ENCODE peak calls at places on chromosomes 6 and 20, in seven cellular contexts. O, P, N, J, Y, B and F are unnamed samples.
A peak's percentile ranks its signal among the peaks of the same experiment; 100 is the strongest.

GRCh38 chr6:37827603-37828265 is 8.2 kb downstream of the ZFAND3 start:
- DNase-seq in O (no peak), P (no peak), N (no peak), J (no peak), Y (no peak), B (no peak), F (no peak)

GRCh38 chr20:61531553-61532345 is 279.7 kb downstream of the CDH4 start:
- DNase-seq in O (peak; percentile 66), P (no peak), N (no peak), J (no peak), Y (no peak), B (no peak), F (peak; percentile 43)

GRCh38 chr20:34185766-34186620 is 55.2 kb upstream of the ASIP start:
- DNase-seq in O (no peak), P (no peak), N (no peak), J (no peak), Y (no peak), B (peak; percentile 27), F (no peak)

GRCh38 chr6:118387921-118388701 is 160.0 kb upstream of the PLN start:
- DNase-seq in O (peak; percentile 94), P (no peak), N (no peak), J (no peak), Y (no peak), B (peak; percentile 52), F (no peak)

GRCh38 chr6:90266845-90267621 is 29.6 kb downstream of the BACH2 start:
- DNase-seq in O (no peak), P (no peak), N (no peak), J (no peak), Y (no peak), B (no peak), F (no peak)

GRCh38 chr6:140586426-140587061 is 1212.1 kb upstream of the CITED2 start:
- DNase-seq in O (no peak), P (no peak), N (no peak), J (peak; percentile 8), Y (no peak), B (no peak), F (no peak)

GRCh38 chr20:46347831-46348230 is 39.5 kb upstream of the CDH22 start:
- DNase-seq in O (no peak), P (no peak), N (no peak), J (no peak), Y (no peak), B (no peak), F (no peak)

GRCh38 chr6:17629824-17630510 is 29.9 kb downstream of the FAM8A1 start:
- DNase-seq in O (no peak), P (no peak), N (no peak), J (no peak), Y (no peak), B (no peak), F (no peak)

GRCh38 chr6:92706976-92707375 is 712.4 kb downstream of the EPHA7 start:
- DNase-seq in O (no peak), P (no peak), N (no peak), J (no peak), Y (no peak), B (no peak), F (no peak)

GRCh38 chr6:31125162-31125561 is 4.9 kb upstream of the CDSN start:
- DNase-seq in O (peak; percentile 38), P (no peak), N (no peak), J (no peak), Y (peak; percentile 49), B (no peak), F (no peak)

GRCh38 chr6:18742406-18742805 is 355.3 kb downstream of the RNF144B start:
- DNase-seq in O (peak; percentile 49), P (no peak), N (no peak), J (no peak), Y (no peak), B (no peak), F (no peak)

GRCh38 chr6:156953125-156953477 is 175.9 kb downstream of the ARID1B start:
- DNase-seq in O (no peak), P (no peak), N (no peak), J (no peak), Y (no peak), B (no peak), F (no peak)

GRCh38 chr6:127855542-127856159 is 45.2 kb downstream of the THEMIS start:
- DNase-seq in O (peak; percentile 54), P (no peak), N (peak; percentile 18), J (no peak), Y (no peak), B (no peak), F (no peak)

GRCh38 chr6:43115365-43115764 is 39.3 kb downstream of the PTK7 start:
- DNase-seq in O (no peak), P (no peak), N (no peak), J (no peak), Y (no peak), B (no peak), F (no peak)

GRCh38 chr6:41367700-41368099 is 32.3 kb downstream of the NCR2 start:
- DNase-seq in O (peak; percentile 43), P (no peak), N (peak; percentile 77), J (peak; percentile 32), Y (no peak), B (peak; percentile 13), F (peak; percentile 78)

GRCh38 chr6:149974825-149975224 is 11.1 kb downstream of the ULBP1 start:
- DNase-seq in O (no peak), P (no peak), N (no peak), J (no peak), Y (no peak), B (no peak), F (no peak)

GRCh38 chr6:117547688-117548621 is 54.4 kb downstream of the GOPC start:
- DNase-seq in O (peak; percentile 49), P (peak; percentile 39), N (no peak), J (peak; percentile 41), Y (peak; percentile 78), B (no peak), F (peak; percentile 73)

GRCh38 chr6:147508871-147509608 is 550 bp downstream of the SAMD5 start:
- DNase-seq in O (no peak), P (peak; percentile 24), N (peak; percentile 32), J (peak; percentile 17), Y (peak; percentile 13), B (no peak), F (no peak)
- TF ChIP-seq CTCF in O (no peak), P (no peak), N (peak; percentile 12), J (no peak), Y (no peak), B (no peak), F (no peak)

GRCh38 chr6:113122060-113122459 is 735.1 kb upstream of the MARCKS start:
- DNase-seq in O (peak; percentile 93), P (no peak), N (peak; percentile 5), J (no peak), Y (no peak), B (peak; percentile 89), F (no peak)
- TF ChIP-seq CTCF in O (peak; percentile 49), P (no peak), N (no peak), J (no peak), Y (no peak), B (peak; percentile 61), F (no peak)

DNA sequence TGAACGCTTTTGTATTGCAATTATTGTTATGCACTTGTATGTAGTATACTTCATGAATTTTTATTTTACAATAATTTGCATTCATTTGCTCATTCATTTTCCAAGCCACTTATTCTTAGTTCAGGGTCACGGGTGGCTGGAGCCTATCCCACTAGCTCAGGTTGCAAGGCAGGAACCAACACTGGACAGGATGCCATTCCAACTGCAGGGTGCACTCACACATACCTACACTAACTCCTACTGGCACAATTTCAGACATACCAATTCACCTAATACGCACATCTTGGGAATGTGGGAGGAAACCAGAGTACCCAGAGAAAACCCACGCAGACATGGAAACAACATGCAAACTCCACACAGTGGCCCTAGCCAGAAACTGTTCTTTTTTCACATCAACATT is 61.8 kb downstream of the LMBRD1 start:
- DNase-seq in O (no peak), P (no peak), N (no peak), J (no peak), Y (no peak), B (no peak), F (no peak)
- TF ChIP-seq CTCF in O (no peak), P (no peak), N (no peak), J (no peak), Y (no peak), B (no peak), F (no peak)

DNA sequence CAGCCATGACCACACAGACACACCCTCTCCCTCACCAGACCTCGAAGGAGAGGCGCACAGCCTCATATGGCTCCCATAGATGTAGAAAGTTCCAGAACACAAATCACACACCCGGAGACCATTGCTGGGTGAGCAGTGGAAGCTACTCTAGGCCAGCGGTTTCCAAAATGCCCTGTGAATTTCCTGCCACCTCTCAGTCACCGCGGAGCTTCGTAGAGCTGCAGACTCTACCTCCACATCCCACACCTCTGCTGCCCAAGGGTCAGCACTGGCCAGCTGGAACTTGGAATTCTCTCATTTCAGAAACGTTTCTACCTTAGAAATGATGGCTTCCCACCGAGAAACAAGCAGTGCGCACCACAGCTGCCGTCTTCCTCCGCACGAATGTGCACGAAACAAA is 155.8 kb downstream of the DLL1 start:
- DNase-seq in O (no peak), P (no peak), N (no peak), J (no peak), Y (no peak), B (no peak), F (peak; percentile 16)
- TF ChIP-seq CTCF in O (no peak), P (no peak), N (no peak), J (no peak), Y (no peak), B (no peak), F (no peak)

GRCh38 chr20:50787181-50787580 is 7.7 kb upstream of the BCAS4 start:
- DNase-seq in O (no peak), P (no peak), N (no peak), J (no peak), Y (no peak), B (no peak), F (no peak)

GRCh38 chr20:50789968-50790650 is 4.8 kb upstream of the BCAS4 start:
- DNase-seq in O (no peak), P (no peak), N (no peak), J (no peak), Y (no peak), B (no peak), F (no peak)

GRCh38 chr20:50790651-50791277 is 4.1 kb upstream of the BCAS4 start:
- DNase-seq in O (peak; percentile 90), P (peak; percentile 87), N (peak; percentile 92), J (peak; percentile 90), Y (peak; percentile 82), B (peak; percentile 52), F (peak; percentile 88)

GRCh38 chr20:50788045-50788867 is 6.6 kb upstream of the BCAS4 start:
- DNase-seq in O (peak; percentile 57), P (no peak), N (no peak), J (no peak), Y (no peak), B (peak; percentile 53), F (peak; percentile 44)

DNA sequence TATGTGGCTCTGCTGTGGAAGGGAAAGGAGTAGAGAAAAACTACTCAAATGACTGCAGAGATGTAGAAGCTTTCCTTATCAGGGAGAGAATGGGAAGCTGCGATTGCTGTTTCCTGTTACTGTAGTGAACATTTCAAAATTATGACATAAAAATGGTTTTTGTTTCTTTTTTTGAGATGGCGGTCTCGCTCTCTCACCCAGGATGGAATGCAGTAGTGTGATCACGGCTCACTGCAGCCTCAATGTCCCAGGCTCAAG is 6.1 kb upstream of the BCAS4 start:
- DNase-seq in O (no peak), P (no peak), N (no peak), J (no peak), Y (no peak), B (no peak), F (no peak)
- TF ChIP-seq CTCF in O (no peak), P (no peak), N (no peak), J (no peak), Y (no peak), B (no peak), F (no peak)